ENCODE peak calls at places on chromosomes 12 and 14, in ten cellular contexts. I, U, O, G, B, P, X, D, C and E are unnamed samples.

GRCh38 chr14:72715910-72716268 is 178.0 kb downstream of the DPF3 start:
- DNase-seq in B (no peak), X (no peak), G (no peak), P (peak), U (no peak), D (no peak), I (no peak), O (no peak), C (peak), E (peak)

GRCh38 chr12:68400231-68400829 is 68.2 kb upstream of the MDM1 start:
- DNase-seq in G (no peak), B (no peak), U (no peak), P (no peak), D (no peak), C (no peak), X (no peak), I (no peak), O (no peak), E (no peak)

GRCh38 chr14:57244103-57244502 is 24.6 kb downstream of the EXOC5 start:
- DNase-seq in P (no peak), U (no peak), O (no peak), I (no peak), C (no peak), D (no peak), X (no peak), B (no peak), G (no peak), E (no peak)

GRCh38 chr14:94992046-94992445 is 165.3 kb downstream of the DICER1 start:
- DNase-seq in B (no peak), X (no peak), D (no peak), G (no peak), P (no peak), O (no peak), I (no peak), U (no peak), C (no peak), E (no peak)

GRCh38 chr14:74240794-74241610 is 1.8 kb downstream of the VSX2 start:
- DNase-seq in X (no peak), P (no peak), O (no peak), D (no peak), C (no peak), G (no peak), B (no peak), U (no peak), I (no peak), E (peak)

GRCh38 chr14:35969310-35969709 is 143.2 kb downstream of the BRMS1L start:
- DNase-seq in B (no peak), C (no peak), D (no peak), I (no peak), P (no peak), O (no peak), X (no peak), G (no peak), U (no peak), E (no peak)

GRCh38 chr14:69626132-69626500 is 14.7 kb downstream of the SUSD6 start:
- DNase-seq in U (no peak), P (no peak), B (no peak), O (no peak), I (no peak), G (no peak), C (no peak), X (no peak), D (no peak), E (no peak)

GRCh38 chr12:121064116-121064515 is 25.1 kb upstream of the OASL start:
- DNase-seq in O (no peak), G (no peak), U (peak), D (no peak), X (no peak), C (no peak), P (no peak), I (no peak), B (no peak), E (no peak)

GRCh38 chr14:88546621-88547385 is 8.0 kb downstream of the PTPN21 start:
- DNase-seq in C (no peak), P (no peak), I (no peak), O (no peak), G (no peak), X (no peak), U (no peak), D (no peak), B (peak), E (no peak)

GRCh38 chr12:12983420-12984035 is 16.5 kb downstream of the HEBP1 start:
- DNase-seq in X (peak), U (no peak), C (no peak), I (peak), O (no peak), P (no peak), G (peak), B (peak), D (peak), E (no peak)

GRCh38 chr12:59678759-59679411 is 83.1 kb downstream of the SLC16A7 start:
- DNase-seq in P (no peak), B (no peak), G (no peak), I (no peak), C (no peak), X (no peak), O (no peak), D (no peak), U (no peak), E (peak)

GRCh38 chr12:113002155-113002554 is 23.8 kb downstream of the OAS2 start:
- DNase-seq in U (peak), I (peak), P (no peak), D (peak), O (no peak), X (peak), G (peak), B (no peak), C (no peak), E (no peak)

GRCh38 chr14:22099942-22100763 is 426.5 kb upstream of the OR4E1 start:
- DNase-seq in P (no peak), C (peak), I (peak), D (peak), O (peak), U (peak), B (peak), G (no peak), X (peak), E (no peak)

GRCh38 chr14:99245541-99246511 is 26.2 kb downstream of the BCL11B start:
- DNase-seq in P (no peak), C (peak), O (no peak), G (no peak), B (no peak), U (no peak), I (no peak), D (no peak), X (no peak), E (peak)

GRCh38 chr14:73457050-73457934 is 1.1 kb downstream of the NUMB start:
- DNase-seq in D (peak), P (no peak), B (peak), U (peak), C (peak), X (peak), I (no peak), G (peak), O (no peak), E (peak)

GRCh38 chr12:103282124-103282523 is 213.6 kb downstream of the C12orf42 start:
- DNase-seq in D (no peak), X (no peak), G (no peak), I (no peak), O (no peak), B (no peak), U (no peak), C (no peak), P (no peak), E (no peak)

GRCh38 chr14:22159049-22159448 is 430.0 kb downstream of the DAD1 start:
- DNase-seq in U (no peak), X (no peak), B (no peak), O (no peak), I (no peak), C (no peak), D (no peak), G (no peak), P (no peak), E (no peak)

GRCh38 chr12:6442799-6443198 is 2.0 kb upstream of the CD27 start:
- DNase-seq in X (no peak), U (no peak), D (no peak), C (no peak), O (no peak), P (no peak), G (no peak), B (no peak), I (no peak), E (no peak)
- H3K4me3 ChIP-seq in X (no peak), U (no peak), D (no peak), C (no peak), O (no peak), P (no peak), G (no peak), B (no peak), I (no peak), E (no peak)

DNA sequence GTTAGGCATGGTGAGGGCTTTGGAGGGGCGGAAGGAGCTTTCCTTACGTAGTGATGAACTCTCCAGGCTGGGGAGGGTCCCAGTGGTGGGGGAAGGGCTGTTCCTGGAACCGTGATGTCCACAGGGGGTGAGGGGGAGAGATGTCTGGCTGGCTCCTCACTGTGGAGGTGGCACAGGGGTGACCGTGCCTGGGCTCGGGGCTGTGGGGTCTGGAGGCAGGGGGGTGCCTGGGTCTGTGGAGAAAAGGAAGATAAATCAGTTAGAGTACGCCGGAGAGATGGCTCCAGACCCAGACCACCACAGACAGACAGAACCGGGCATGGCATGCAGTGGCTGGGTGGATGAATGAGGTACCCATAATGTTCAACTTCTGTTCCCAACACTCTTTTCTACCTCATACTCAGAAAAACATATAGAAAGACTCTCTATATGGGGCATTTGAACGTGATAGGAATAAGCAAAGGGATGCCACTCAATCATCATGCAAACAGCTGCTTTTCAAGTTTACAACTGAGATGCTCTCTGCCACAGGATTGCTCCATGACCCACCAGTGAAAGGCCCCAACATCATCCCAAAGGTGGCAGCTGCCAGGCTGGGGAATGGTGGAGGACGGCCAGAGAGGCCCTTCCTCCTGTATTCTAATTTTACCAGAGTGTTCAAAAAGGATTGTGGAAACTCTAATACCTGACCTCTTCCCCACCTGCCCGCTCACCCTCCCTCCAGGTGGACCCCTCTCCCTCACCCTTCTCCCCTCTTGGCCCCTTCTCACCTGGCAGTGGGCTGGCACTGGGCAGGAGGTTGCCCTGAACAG is 5.6 kb downstream of the MYL6 start:
- DNase-seq in X (no peak), C (no peak), P (no peak), I (no peak), B (no peak), G (no peak), U (no peak), O (no peak), D (no peak), E (no peak)
- H3K27ac ChIP-seq in X (no peak), C (no peak), P (peak), I (no peak), B (no peak), G (no peak), U (no peak), O (no peak), D (no peak), E (peak)

DNA sequence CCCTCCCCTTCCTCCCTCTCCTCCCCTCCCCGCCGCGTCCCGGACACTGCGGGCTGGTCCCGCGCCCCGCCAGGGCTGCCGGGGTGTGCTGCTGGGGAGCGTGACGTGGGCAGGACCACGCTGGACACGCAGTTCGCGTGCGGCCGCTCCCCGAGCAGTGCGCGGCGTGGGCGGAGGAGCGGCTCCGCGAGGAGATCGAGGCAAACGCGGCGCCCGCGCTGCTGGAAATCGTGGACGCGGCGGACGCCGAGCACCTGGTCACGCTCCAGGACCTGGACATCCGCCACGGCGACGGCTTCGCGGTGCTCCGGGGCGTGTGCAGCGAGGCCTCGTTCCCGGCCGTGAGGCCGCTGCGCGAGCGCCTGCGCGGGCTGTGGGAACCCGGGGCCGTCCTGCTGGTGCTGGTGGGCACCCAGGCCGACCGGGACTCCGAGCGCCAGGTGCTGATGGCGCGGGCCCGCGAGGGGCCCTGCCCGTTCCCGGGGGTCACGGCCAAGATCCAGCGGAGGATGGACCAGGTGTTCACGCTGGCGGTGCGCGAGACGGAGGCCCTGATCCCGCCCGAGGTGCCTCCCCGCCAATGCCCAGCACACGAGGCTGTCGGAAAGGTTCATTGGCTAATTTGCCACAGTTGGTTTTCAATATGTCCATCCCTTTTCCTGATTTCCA is 84.3 kb downstream of the TNFAIP2 start:
- DNase-seq in P (no peak), G (peak), O (peak), U (no peak), C (peak), I (no peak), X (no peak), D (no peak), B (no peak), E (no peak)
- TF ChIP-seq POLR2A in P (no peak), G (peak), O (peak), U (no peak), C (peak), I (no peak), X (no peak), D (no peak), B (no peak), E (no peak)

GRCh38 chr14:43937001-43937400 is 570.1 kb downstream of the FSCB start:
- DNase-seq in C (no peak), I (no peak), B (no peak), X (no peak), D (no peak), O (no peak), G (no peak), U (no peak), P (no peak), E (no peak)
- H3K4me3 ChIP-seq in C (no peak), I (no peak), B (no peak), X (no peak), D (no peak), O (no peak), G (no peak), U (no peak), P (no peak), E (no peak)

DNA sequence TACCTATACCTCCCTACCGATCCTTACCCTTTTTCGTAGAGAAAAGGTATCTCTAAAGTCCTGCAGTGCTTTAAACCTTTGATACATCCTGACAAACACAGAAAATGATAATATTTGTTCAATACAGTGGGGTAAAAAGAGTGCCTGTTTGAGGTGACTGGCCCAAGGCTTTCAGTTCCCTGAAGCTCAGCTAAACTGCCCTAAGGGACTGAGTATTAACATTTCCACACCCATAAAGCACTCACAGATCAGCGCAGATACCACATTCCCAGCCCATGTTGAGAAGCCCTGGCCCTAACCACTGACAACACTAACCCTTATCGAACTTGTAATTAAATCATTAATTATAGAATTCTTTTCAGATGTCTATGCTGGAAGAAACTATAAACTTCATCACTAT is 108.7 kb downstream of the DIP2B start:
- DNase-seq in D (no peak), I (no peak), G (no peak), O (no peak), C (no peak), P (no peak), B (no peak), U (no peak), X (no peak), E (no peak)
- H3K27ac ChIP-seq in D (no peak), I (peak), G (no peak), O (no peak), C (no peak), P (no peak), B (no peak), U (peak), X (no peak), E (no peak)

DNA sequence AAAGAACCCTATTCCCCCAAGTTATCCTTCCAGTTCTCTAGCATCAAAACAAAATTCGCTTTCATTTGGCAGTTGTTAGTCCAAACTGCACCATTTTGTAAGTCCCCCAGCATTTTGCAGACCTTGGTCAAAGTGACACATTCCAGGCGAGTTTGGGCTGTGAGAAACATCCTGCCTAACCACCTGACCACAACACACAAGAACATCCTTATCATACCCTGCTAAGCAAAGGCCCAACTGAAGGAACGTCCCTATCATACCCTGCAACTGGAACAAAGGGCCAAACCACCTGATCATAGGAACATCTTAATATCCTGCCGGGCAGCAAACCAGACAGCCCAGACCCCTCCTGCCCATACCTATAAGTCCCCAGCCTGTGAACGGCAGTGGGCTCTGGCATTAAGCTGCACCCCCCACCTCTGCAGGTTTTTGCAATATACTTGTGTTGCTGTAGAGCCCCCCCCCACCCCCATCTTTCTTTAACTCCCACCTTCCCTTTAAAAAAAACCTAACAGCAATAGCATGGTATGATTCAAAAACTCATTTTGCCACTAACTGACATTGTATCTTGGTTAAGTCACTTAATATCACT is 2.7 kb downstream of the PCNX4 start:
- DNase-seq in U (no peak), C (no peak), B (peak), G (no peak), P (no peak), X (no peak), I (no peak), O (no peak), D (peak), E (no peak)
- TF ChIP-seq POLR2A in U (no peak), C (no peak), B (no peak), G (no peak), P (no peak), X (no peak), I (no peak), O (no peak), D (no peak), E (no peak)

GRCh38 chr12:57889541-57889989 is 43.0 kb upstream of the CTDSP2 start:
- DNase-seq in D (no peak), P (no peak), B (peak), G (no peak), C (peak), U (peak), X (peak), I (no peak), O (peak), E (peak)
- H3K4me3 ChIP-seq in D (no peak), P (no peak), B (peak), G (no peak), C (peak), U (peak), X (no peak), I (no peak), O (peak), E (no peak)

GRCh38 chr12:108856428-108857157 is 790 bp downstream of the SSH1 start:
- DNase-seq in C (peak), X (peak), G (peak), B (peak), O (peak), U (peak), D (peak), I (no peak), P (no peak), E (peak)
- H3K27ac ChIP-seq in C (peak), X (peak), G (peak), B (peak), O (peak), U (peak), D (peak), I (peak), P (peak), E (peak)

GRCh38 chr12:27616356-27617150 is 79.7 kb upstream of the REP15 start:
- DNase-seq in P (no peak), C (no peak), U (no peak), D (no peak), G (no peak), B (no peak), X (no peak), O (no peak), I (no peak), E (no peak)
- TF ChIP-seq POLR2A in P (no peak), C (no peak), U (no peak), D (no peak), G (no peak), B (no peak), X (no peak), O (no peak), I (no peak), E (no peak)